ENCODE peak calls at places on chromosomes 2 and 18, in six cellular contexts. S is glutamatergic neuron; G is mesothelial cell of epicardium; M is naive thymus-derived CD8-positive, alpha-beta T cell; R is fibroblast of mammary gland; T is AG09319. E is an unnamed sample.

GRCh38 chr2:39142904-39143617 is 22.2 kb upstream of the SOS1 start:
- DNase-seq in S (no peak), G (no peak), M (no peak), R (no peak), T (no peak), E (no peak)

GRCh38 chr2:121200419-121201315 is 84.3 kb downstream of the TFCP2L1 start:
- DNase-seq in S (no peak), G (no peak), M (no peak), R (no peak), T (no peak), E (no peak)

GRCh38 chr2:48249093-48249492 is 280.9 kb upstream of the STON1 start:
- DNase-seq in S (no peak), G (no peak), M (no peak), R (peak), T (no peak), E (no peak)

GRCh38 chr2:121095257-121096080 is 189.5 kb downstream of the TFCP2L1 start:
- DNase-seq in S (peak), G (peak), M (no peak), R (peak), T (peak), E (no peak)

GRCh38 chr18:68387246-68387645 is 327.7 kb downstream of the TMX3 start:
- DNase-seq in S (no peak), G (no peak), M (no peak), R (peak), T (no peak), E (no peak)

GRCh38 chr2:97716695-97717617 is 3.6 kb downstream of the ZAP70 start:
- DNase-seq in S (peak), G (no peak), M (no peak), R (no peak), T (no peak), E (no peak)

GRCh38 chr2:177733-178132 is 86.1 kb downstream of the SH3YL1 start:
- DNase-seq in S (no peak), G (no peak), M (no peak), R (no peak), T (no peak), E (no peak)

GRCh38 chr18:44592639-44593038 is 88.0 kb upstream of the SETBP1 start:
- DNase-seq in S (no peak), G (no peak), M (no peak), R (peak), T (no peak), E (no peak)

GRCh38 chr18:48295586-48296311 is 113.4 kb downstream of the ZBTB7C start:
- DNase-seq in S (peak), G (peak), M (no peak), R (peak), T (no peak), E (no peak)

GRCh38 chr2:241598487-241598886 is 38.5 kb downstream of the THAP4 start:
- DNase-seq in S (no peak), G (no peak), M (no peak), R (no peak), T (no peak), E (no peak)

GRCh38 chr2:240915526-240916335 is 9.6 kb downstream of the CROCC2 start:
- DNase-seq in S (peak), G (no peak), M (peak), R (no peak), T (no peak), E (no peak)

GRCh38 chr2:64542071-64543005 is 18.2 kb downstream of the AFTPH start:
- DNase-seq in S (no peak), G (no peak), M (no peak), R (no peak), T (no peak), E (no peak)

GRCh38 chr2:15636972-15637785 is 45.5 kb downstream of the DDX1 start:
- DNase-seq in S (peak), G (peak), M (peak), R (peak), T (peak), E (peak)

GRCh38 chr2:37568565-37568964 is 102.9 kb downstream of the CDC42EP3 start:
- DNase-seq in S (no peak), G (no peak), M (no peak), R (no peak), T (no peak), E (no peak)

GRCh38 chr2:146147448-146148012 is 1627.6 kb upstream of the ZEB2 start:
- DNase-seq in S (no peak), G (no peak), M (no peak), R (no peak), T (no peak), E (no peak)

GRCh38 chr2:55811048-55811447 is 112.5 kb downstream of the EFEMP1 start:
- DNase-seq in S (no peak), G (no peak), M (no peak), R (peak), T (no peak), E (no peak)

GRCh38 chr2:5596848-5597247 is 95.3 kb upstream of the SOX11 start:
- DNase-seq in S (no peak), G (no peak), M (no peak), R (no peak), T (no peak), E (no peak)

GRCh38 chr2:224142397-224143312 is 103.6 kb upstream of the SERPINE2 start:
- DNase-seq in S (no peak), G (no peak), M (no peak), R (peak), T (no peak), E (no peak)

GRCh38 chr2:10798783-10799182 is 13.8 kb downstream of the PDIA6 start:
- DNase-seq in S (no peak), G (no peak), M (no peak), R (peak), T (no peak), E (no peak)

GRCh38 chr2:240244543-240244942 is 104.1 kb upstream of the OTOS start:
- DNase-seq in S (peak), G (no peak), M (no peak), R (no peak), T (no peak), E (no peak)

GRCh38 chr2:126877041-126877440 is 21.6 kb upstream of the TEX51 start:
- DNase-seq in S (no peak), G (no peak), M (no peak), R (no peak), T (no peak), E (no peak)

GRCh38 chr2:132439703-132440398 is 23.2 kb downstream of the GPR39 start:
- DNase-seq in S (no peak), G (no peak), M (no peak), R (peak), T (no peak), E (no peak)